ENCODE peak calls at places on chromosomes 16 and 17, in eight cellular contexts. C is islet precursor cell; L is NCI-H2029; S is PC-3; O is activated CD8-positive, alpha-beta memory T cell treated with anti-CD3 and anti-CD28 coated beads, Interleukin-2, amount 10 ng/mL, durations not matched to agents 7 days and 5 days; K is ovary; Z is dorsolateral prefrontal cortex; U is neural crest cell. A is an unnamed sample.

GRCh38 chr16:75218256-75219076 is at the start of gene CTRB1:
- DNase-seq in C (peak; percentile 52), L (no peak), S (no peak), O (no peak), K (no peak), Z (peak; percentile 48), U (no peak), A (no peak)

GRCh38 chr17:74201250-74201649 is 2.2 kb upstream of the RPL38 start:
- DNase-seq in C (no peak), L (peak; percentile 84), S (peak; percentile 53), O (no peak), K (no peak), Z (no peak), U (no peak), A (no peak)

GRCh38 chr17:20281860-20282259 is 185.5 kb downstream of the LGALS9B start:
- DNase-seq in C (no peak), L (no peak), S (no peak), O (no peak), K (no peak), Z (peak; percentile 22), U (no peak), A (no peak)

GRCh38 chr16:50272687-50273381 is 6.5 kb downstream of the ADCY7 start:
- DNase-seq in C (no peak), L (no peak), S (no peak), O (no peak), K (no peak), Z (no peak), U (no peak), A (no peak)

GRCh38 chr17:40033339-40033738 is 18.1 kb downstream of the CSF3 start:
- DNase-seq in C (no peak), L (no peak), S (no peak), O (no peak), K (no peak), Z (no peak), U (no peak), A (no peak)

GRCh38 chr16:29641561-29641960 is 21.5 kb upstream of the SPN start:
- DNase-seq in C (no peak), L (no peak), S (no peak), O (no peak), K (no peak), Z (no peak), U (no peak), A (no peak)

GRCh38 chr17:28577466-28577824 is 750 bp upstream of the ALDOC start:
- DNase-seq in C (no peak), L (no peak), S (no peak), O (no peak), K (no peak), Z (no peak), U (no peak), A (no peak)

GRCh38 chr17:8315740-8316217 is 5.7 kb downstream of the ARHGEF15 start:
- DNase-seq in C (no peak), L (no peak), S (no peak), O (no peak), K (no peak), Z (no peak), U (no peak), A (no peak)

GRCh38 chr16:74836111-74836671 is 61.6 kb upstream of the FA2H start:
- DNase-seq in C (no peak), L (no peak), S (no peak), O (no peak), K (no peak), Z (no peak), U (no peak), A (no peak)

GRCh38 chr16:10888320-10888937 is 11.4 kb downstream of the CIITA start:
- DNase-seq in C (no peak), L (no peak), S (no peak), O (no peak), K (no peak), Z (no peak), U (no peak), A (no peak)

GRCh38 chr17:77821114-77821513 is 137.4 kb upstream of the TNRC6C start:
- DNase-seq in C (no peak), L (no peak), S (no peak), O (peak; percentile 50), K (no peak), Z (no peak), U (no peak), A (peak; percentile 42)

GRCh38 chr17:81057079-81057730 is 22.3 kb downstream of the BAIAP2 start:
- DNase-seq in C (peak; percentile 99), L (no peak), S (peak; percentile 70), O (no peak), K (no peak), Z (no peak), U (no peak), A (peak; percentile 97)

GRCh38 chr16:2455081-2455845 is 4.6 kb upstream of the TEDC2 start:
- DNase-seq in C (no peak), L (no peak), S (no peak), O (no peak), K (no peak), Z (no peak), U (no peak), A (no peak)

GRCh38 chr16:46658925-46659324 is 30.1 kb downstream of the VPS35 start:
- DNase-seq in C (no peak), L (no peak), S (no peak), O (peak; percentile 61), K (no peak), Z (no peak), U (no peak), A (no peak)

GRCh38 chr16:15958703-15959348 is 9.4 kb downstream of the ABCC1 start:
- DNase-seq in C (no peak), L (no peak), S (no peak), O (peak; percentile 77), K (no peak), Z (no peak), U (no peak), A (no peak)

GRCh38 chr16:47721016-47721673 is 260.0 kb downstream of the PHKB start:
- DNase-seq in C (no peak), L (peak; percentile 0), S (peak; percentile 33), O (no peak), K (no peak), Z (no peak), U (no peak), A (no peak)

GRCh38 chr16:20383106-20384029 is 21.2 kb downstream of the PDILT start:
- DNase-seq in C (peak; percentile 88), L (peak; percentile 77), S (peak; percentile 74), O (peak; percentile 65), K (peak; percentile 61), Z (peak; percentile 41), U (peak; percentile 82), A (peak; percentile 86)

GRCh38 chr17:71495420-71495819 is 625.4 kb upstream of the SOX9 start:
- DNase-seq in C (no peak), L (no peak), S (no peak), O (no peak), K (no peak), Z (no peak), U (no peak), A (no peak)

GRCh38 chr17:33057564-33057963 is 65.9 kb downstream of the SPACA3 start:
- DNase-seq in C (peak; percentile 57), L (no peak), S (no peak), O (no peak), K (no peak), Z (no peak), U (no peak), A (no peak)

GRCh38 chr17:3879181-3879580 is 13.7 kb downstream of the CAMKK1 start:
- DNase-seq in C (peak; percentile 91), L (no peak), S (no peak), O (no peak), K (no peak), Z (peak; percentile 62), U (no peak), A (peak; percentile 58)

GRCh38 chr17:65055708-65056638 is 567 bp downstream of the GNA13 start:
- DNase-seq in C (peak; percentile 71), L (no peak), S (peak; percentile 50), O (peak; percentile 74), K (peak; percentile 59), Z (peak; percentile 77), U (peak; percentile 21), A (peak; percentile 44)

GRCh38 chr17:77793888-77794235 is 164.6 kb upstream of the TNRC6C start:
- DNase-seq in C (no peak), L (no peak), S (no peak), O (no peak), K (no peak), Z (no peak), U (no peak), A (no peak)

GRCh38 chr17:57549996-57550395 is 195.1 kb downstream of the CCDC182 start:
- DNase-seq in C (no peak), L (no peak), S (no peak), O (no peak), K (no peak), Z (no peak), U (no peak), A (no peak)

GRCh38 chr17:75876190-75876937 is 2.0 kb downstream of the TRIM47 start:
- DNase-seq in C (peak; percentile 85), L (peak; percentile 93), S (peak; percentile 96), O (peak; percentile 88), K (no peak), Z (no peak), U (no peak), A (peak; percentile 77)

GRCh38 chr17:82677353-82677925 is 21.1 kb downstream of the RAB40B start:
- DNase-seq in C (no peak), L (no peak), S (no peak), O (no peak), K (no peak), Z (no peak), U (no peak), A (no peak)

GRCh38 chr16:74778646-74779045 is 4.0 kb upstream of the FA2H start:
- DNase-seq in C (no peak), L (no peak), S (no peak), O (no peak), K (no peak), Z (no peak), U (no peak), A (no peak)

GRCh38 chr17:7003745-7004144 is 7.9 kb downstream of the ALOX12 start:
- DNase-seq in C (no peak), L (no peak), S (no peak), O (no peak), K (no peak), Z (no peak), U (no peak), A (no peak)

GRCh38 chr16:56295059-56295673 is 103.9 kb downstream of the GNAO1 start:
- DNase-seq in C (no peak), L (no peak), S (no peak), O (no peak), K (no peak), Z (no peak), U (no peak), A (no peak)

GRCh38 chr17:40980594-40980993 is 3.5 kb downstream of the KRT40 start:
- DNase-seq in C (peak; percentile 69), L (no peak), S (no peak), O (no peak), K (no peak), Z (no peak), U (no peak), A (peak; percentile 31)

GRCh38 chr17:7101531-7101930 is 13.1 kb downstream of the ASGR2 start:
- DNase-seq in C (no peak), L (no peak), S (no peak), O (no peak), K (no peak), Z (no peak), U (no peak), A (no peak)

GRCh38 chr17:14058051-14058450 is 11.3 kb upstream of the COX10 start:
- DNase-seq in C (no peak), L (no peak), S (no peak), O (no peak), K (no peak), Z (no peak), U (no peak), A (no peak)

GRCh38 chr16:58850019-58850626 is 116.0 kb upstream of the GOT2 start:
- DNase-seq in C (no peak), L (no peak), S (no peak), O (no peak), K (no peak), Z (no peak), U (no peak), A (peak; percentile 9)

GRCh38 chr16:79367822-79368221 is 232.7 kb downstream of the MAF start:
- DNase-seq in C (no peak), L (no peak), S (no peak), O (no peak), K (no peak), Z (no peak), U (no peak), A (no peak)

GRCh38 chr17:52390422-52390821 is 231.9 kb upstream of the CA10 start:
- DNase-seq in C (no peak), L (no peak), S (no peak), O (no peak), K (no peak), Z (no peak), U (no peak), A (no peak)

A was measured in ELF-1.